ENCODE peak calls at places on chromosomes 7 and 10, in six cellular contexts. One of them, this sample, is unnamed.

GRCh38 chr10:11551915-11552602 is 59.4 kb downstream of the USP6NL start:
- DNase-seq in sigmoid colon: no peak
- DNase-seq in aorta: no peak
- DNase-seq in cardiac muscle cell: no peak
- DNase-seq in CD8-positive, alpha-beta T cell: no peak
- DNase-seq in astrocyte of the spinal cord: peak; percentile 93
- DNase-seq in this sample: no peak

GRCh38 chr7:120981117-120981516 is 7.4 kb upstream of the CPED1 start:
- DNase-seq in sigmoid colon: no peak
- DNase-seq in aorta: no peak
- DNase-seq in cardiac muscle cell: no peak
- DNase-seq in CD8-positive, alpha-beta T cell: no peak
- DNase-seq in astrocyte of the spinal cord: no peak
- DNase-seq in this sample: no peak

GRCh38 chr10:91296471-91296870 is 76.0 kb downstream of the PCGF5 start:
- DNase-seq in sigmoid colon: no peak
- DNase-seq in aorta: no peak
- DNase-seq in cardiac muscle cell: peak; percentile 28
- DNase-seq in CD8-positive, alpha-beta T cell: no peak
- DNase-seq in astrocyte of the spinal cord: no peak
- DNase-seq in this sample: no peak

GRCh38 chr7:139883814-139884213 is 54.8 kb downstream of the TBXAS1 start:
- DNase-seq in sigmoid colon: no peak
- DNase-seq in aorta: no peak
- DNase-seq in cardiac muscle cell: no peak
- DNase-seq in CD8-positive, alpha-beta T cell: no peak
- DNase-seq in astrocyte of the spinal cord: no peak
- DNase-seq in this sample: no peak

GRCh38 chr7:34849163-34849960 is 187.9 kb downstream of the DPY19L1 start:
- DNase-seq in sigmoid colon: no peak
- DNase-seq in aorta: no peak
- DNase-seq in cardiac muscle cell: no peak
- DNase-seq in CD8-positive, alpha-beta T cell: no peak
- DNase-seq in astrocyte of the spinal cord: peak; percentile 10
- DNase-seq in this sample: no peak

GRCh38 chr10:95518455-95519131 is 42.6 kb downstream of the SORBS1 start:
- DNase-seq in sigmoid colon: no peak
- DNase-seq in aorta: no peak
- DNase-seq in cardiac muscle cell: no peak
- DNase-seq in CD8-positive, alpha-beta T cell: no peak
- DNase-seq in astrocyte of the spinal cord: no peak
- DNase-seq in this sample: no peak

GRCh38 chr7:151925446-151926335 is 30.6 kb upstream of the GALNTL5 start:
- DNase-seq in sigmoid colon: peak; percentile 81
- DNase-seq in aorta: peak; percentile 80
- DNase-seq in cardiac muscle cell: no peak
- DNase-seq in CD8-positive, alpha-beta T cell: no peak
- DNase-seq in astrocyte of the spinal cord: peak; percentile 58
- DNase-seq in this sample: no peak

GRCh38 chr7:96136600-96137239 is 185.2 kb downstream of the SLC25A13 start:
- DNase-seq in sigmoid colon: no peak
- DNase-seq in aorta: no peak
- DNase-seq in cardiac muscle cell: no peak
- DNase-seq in CD8-positive, alpha-beta T cell: no peak
- DNase-seq in astrocyte of the spinal cord: no peak
- DNase-seq in this sample: no peak

GRCh38 chr7:1117321-1117928 is 29.5 kb downstream of the GPER1 start:
- DNase-seq in sigmoid colon: no peak
- DNase-seq in aorta: no peak
- DNase-seq in cardiac muscle cell: no peak
- DNase-seq in CD8-positive, alpha-beta T cell: no peak
- DNase-seq in astrocyte of the spinal cord: no peak
- DNase-seq in this sample: no peak

GRCh38 chr7:73879977-73880681 is 19.2 kb downstream of the TMEM270 start:
- DNase-seq in sigmoid colon: no peak
- DNase-seq in aorta: no peak
- DNase-seq in cardiac muscle cell: no peak
- DNase-seq in CD8-positive, alpha-beta T cell: no peak
- DNase-seq in astrocyte of the spinal cord: no peak
- DNase-seq in this sample: no peak

GRCh38 chr10:54363390-54363789 is 437.6 kb downstream of the PCDH15 start:
- DNase-seq in sigmoid colon: no peak
- DNase-seq in aorta: no peak
- DNase-seq in cardiac muscle cell: no peak
- DNase-seq in CD8-positive, alpha-beta T cell: no peak
- DNase-seq in astrocyte of the spinal cord: no peak
- DNase-seq in this sample: no peak

GRCh38 chr7:22348379-22348778 is 8.6 kb downstream of the RAPGEF5 start:
- DNase-seq in sigmoid colon: no peak
- DNase-seq in aorta: no peak
- DNase-seq in cardiac muscle cell: no peak
- DNase-seq in CD8-positive, alpha-beta T cell: no peak
- DNase-seq in astrocyte of the spinal cord: peak; percentile 14
- DNase-seq in this sample: no peak

GRCh38 chr10:62130948-62131347 is 137.7 kb downstream of the RTKN2 start:
- DNase-seq in sigmoid colon: no peak
- DNase-seq in aorta: no peak
- DNase-seq in cardiac muscle cell: no peak
- DNase-seq in CD8-positive, alpha-beta T cell: no peak
- DNase-seq in astrocyte of the spinal cord: peak; percentile 91
- DNase-seq in this sample: no peak

GRCh38 chr10:27252267-27253000 is 11.8 kb upstream of the ACBD5 start:
- DNase-seq in sigmoid colon: no peak
- DNase-seq in aorta: peak; percentile 78
- DNase-seq in cardiac muscle cell: no peak
- DNase-seq in CD8-positive, alpha-beta T cell: peak; percentile 58
- DNase-seq in astrocyte of the spinal cord: peak; percentile 29
- DNase-seq in this sample: peak; percentile 59

GRCh38 chr7:51376420-51377092 is 59.9 kb upstream of the COBL start:
- DNase-seq in sigmoid colon: no peak
- DNase-seq in aorta: no peak
- DNase-seq in cardiac muscle cell: no peak
- DNase-seq in CD8-positive, alpha-beta T cell: no peak
- DNase-seq in astrocyte of the spinal cord: peak; percentile 46
- DNase-seq in this sample: no peak

GRCh38 chr7:17769918-17770317 is 170.4 kb downstream of the SNX13 start:
- DNase-seq in sigmoid colon: no peak
- DNase-seq in aorta: peak; percentile 66
- DNase-seq in cardiac muscle cell: peak; percentile 81
- DNase-seq in CD8-positive, alpha-beta T cell: peak; percentile 4
- DNase-seq in astrocyte of the spinal cord: peak; percentile 73
- DNase-seq in this sample: peak; percentile 39

GRCh38 chr7:46723003-46723402 is 801.9 kb upstream of the IGFBP3 start:
- DNase-seq in sigmoid colon: no peak
- DNase-seq in aorta: no peak
- DNase-seq in cardiac muscle cell: no peak
- DNase-seq in CD8-positive, alpha-beta T cell: no peak
- DNase-seq in astrocyte of the spinal cord: no peak
- DNase-seq in this sample: no peak

GRCh38 chr7:46554688-46555422 is 633.8 kb upstream of the IGFBP3 start:
- DNase-seq in sigmoid colon: no peak
- DNase-seq in aorta: no peak
- DNase-seq in cardiac muscle cell: no peak
- DNase-seq in CD8-positive, alpha-beta T cell: no peak
- DNase-seq in astrocyte of the spinal cord: peak; percentile 71
- DNase-seq in this sample: no peak

DNA sequence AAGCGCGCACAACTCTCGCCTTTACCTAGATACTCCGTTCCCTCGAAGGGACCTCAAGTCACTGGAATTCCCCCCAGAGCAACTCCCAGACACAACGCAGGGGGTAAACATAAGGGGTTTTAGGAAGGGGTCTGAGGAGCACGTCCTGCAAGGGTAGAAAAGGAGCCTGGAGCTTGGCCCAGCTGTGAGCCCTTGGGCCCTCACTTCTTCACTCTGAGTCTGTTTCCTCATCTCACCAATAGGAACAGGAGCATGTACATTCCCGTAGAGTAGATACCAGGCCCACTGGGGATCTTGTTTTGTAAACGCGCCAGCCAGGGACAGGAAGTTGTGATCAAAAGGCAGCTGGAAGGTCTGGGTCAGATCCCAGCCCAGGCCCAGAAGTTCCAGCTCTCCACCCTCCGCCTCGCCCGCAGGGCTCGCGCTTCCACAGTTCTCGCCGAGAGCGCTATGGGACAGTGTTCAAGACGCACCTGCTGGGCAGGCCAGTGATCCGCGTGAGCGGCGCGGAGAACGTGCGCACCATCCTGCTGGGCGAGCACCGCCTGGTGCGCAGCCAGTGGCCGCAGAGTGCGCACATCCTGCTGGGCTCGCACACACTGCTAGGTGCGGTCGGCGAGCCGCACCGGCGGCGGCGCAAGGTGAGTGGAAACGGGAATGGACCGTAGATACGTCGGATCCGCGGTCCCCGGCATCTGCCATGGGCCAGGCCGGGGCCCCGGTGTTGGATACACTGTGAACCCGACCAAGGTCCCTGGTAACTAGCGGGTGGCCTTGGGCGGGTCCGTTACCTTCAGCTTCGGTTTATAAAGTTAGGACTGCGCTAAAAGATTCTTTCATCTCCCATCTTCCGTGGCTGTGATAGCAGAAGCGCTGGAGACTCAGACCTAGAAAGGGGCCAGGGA is 1.2 kb downstream of the CYP26C1 start:
- DNase-seq in sigmoid colon: no peak
- DNase-seq in aorta: no peak
- DNase-seq in cardiac muscle cell: no peak
- DNase-seq in CD8-positive, alpha-beta T cell: no peak
- DNase-seq in astrocyte of the spinal cord: no peak
- DNase-seq in this sample: no peak
- H3K4me3 ChIP-seq in sigmoid colon: peak overlapping the region; percentile 31
- H3K4me3 ChIP-seq in aorta: no peak overlapping the region
- H3K4me3 ChIP-seq in cardiac muscle cell: peak overlapping the region; percentile 19
- H3K4me3 ChIP-seq in CD8-positive, alpha-beta T cell: no peak overlapping the region
- H3K4me3 ChIP-seq in astrocyte of the spinal cord: no peak overlapping the region
- H3K4me3 ChIP-seq in this sample: peak overlapping the region; percentile 22

GRCh38 chr10:100346765-100347567 is at the start of gene SCD:
- DNase-seq in sigmoid colon: peak; percentile 85
- DNase-seq in aorta: peak; percentile 91
- DNase-seq in cardiac muscle cell: peak; percentile 97
- DNase-seq in CD8-positive, alpha-beta T cell: peak; percentile 46
- DNase-seq in astrocyte of the spinal cord: peak; percentile 95
- DNase-seq in this sample: peak; percentile 87

GRCh38 chr10:100344386-100344785 is 2.6 kb upstream of the SCD start:
- DNase-seq in sigmoid colon: no peak
- DNase-seq in aorta: no peak
- DNase-seq in cardiac muscle cell: no peak
- DNase-seq in CD8-positive, alpha-beta T cell: no peak
- DNase-seq in astrocyte of the spinal cord: no peak
- DNase-seq in this sample: no peak

GRCh38 chr10:100345570-100346330 is 1.3 kb upstream of the SCD start:
- DNase-seq in sigmoid colon: no peak
- DNase-seq in aorta: no peak
- DNase-seq in cardiac muscle cell: peak; percentile 31
- DNase-seq in CD8-positive, alpha-beta T cell: no peak
- DNase-seq in astrocyte of the spinal cord: peak; percentile 79
- DNase-seq in this sample: no peak

GRCh38 chr10:100347568-100348195 is 649 bp downstream of the SCD start:
- DNase-seq in sigmoid colon: no peak
- DNase-seq in aorta: no peak
- DNase-seq in cardiac muscle cell: peak; percentile 33
- DNase-seq in CD8-positive, alpha-beta T cell: no peak
- DNase-seq in astrocyte of the spinal cord: no peak
- DNase-seq in this sample: no peak

GRCh38 chr10:100346351-100346764 is 675 bp upstream of the SCD start:
- DNase-seq in sigmoid colon: peak; percentile 75
- DNase-seq in aorta: peak; percentile 85
- DNase-seq in cardiac muscle cell: peak; percentile 81
- DNase-seq in CD8-positive, alpha-beta T cell: no peak
- DNase-seq in astrocyte of the spinal cord: peak; percentile 73
- DNase-seq in this sample: no peak
- H3K4me3 ChIP-seq in sigmoid colon: peak overlapping the region; percentile 61
- H3K4me3 ChIP-seq in aorta: peak overlapping the region; percentile 37
- H3K4me3 ChIP-seq in cardiac muscle cell: peak overlapping the region; percentile 97
- H3K4me3 ChIP-seq in CD8-positive, alpha-beta T cell: peak overlapping the region; percentile 79
- H3K4me3 ChIP-seq in astrocyte of the spinal cord: peak overlapping the region; percentile 93
- H3K4me3 ChIP-seq in this sample: peak overlapping the region; percentile 94

DNA sequence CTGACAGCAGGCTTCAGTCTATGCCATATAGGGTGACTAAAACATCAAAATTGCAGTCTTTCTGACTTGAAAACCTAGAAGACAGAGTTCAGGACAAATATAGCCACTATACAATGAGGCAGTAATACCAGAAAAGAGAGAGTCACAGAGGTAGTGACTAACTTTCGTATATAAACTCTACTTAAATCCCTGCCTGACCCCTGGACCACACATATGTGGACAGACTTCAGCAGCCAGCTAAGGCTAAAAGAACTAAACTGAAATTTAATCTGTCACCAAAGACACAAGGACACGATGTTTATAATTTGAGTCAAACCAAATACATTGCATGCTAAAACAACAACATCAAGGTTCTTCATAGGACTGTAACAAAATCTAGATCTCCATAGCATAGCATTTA is 64.6 kb upstream of the MACROH2A2 start:
- DNase-seq in sigmoid colon: no peak
- DNase-seq in aorta: no peak
- DNase-seq in cardiac muscle cell: no peak
- DNase-seq in CD8-positive, alpha-beta T cell: no peak
- DNase-seq in astrocyte of the spinal cord: no peak
- DNase-seq in this sample: no peak
- H3K4me3 ChIP-seq in sigmoid colon: no peak overlapping the region
- H3K4me3 ChIP-seq in aorta: no peak overlapping the region
- H3K4me3 ChIP-seq in cardiac muscle cell: no peak overlapping the region
- H3K4me3 ChIP-seq in CD8-positive, alpha-beta T cell: no peak overlapping the region
- H3K4me3 ChIP-seq in astrocyte of the spinal cord: no peak overlapping the region
- H3K4me3 ChIP-seq in this sample: no peak overlapping the region

GRCh38 chr7:36316319-36316718 is 73.3 kb upstream of the ANLN start:
- DNase-seq in sigmoid colon: no peak
- DNase-seq in aorta: no peak
- DNase-seq in cardiac muscle cell: no peak
- DNase-seq in CD8-positive, alpha-beta T cell: no peak
- DNase-seq in astrocyte of the spinal cord: no peak
- DNase-seq in this sample: no peak

GRCh38 chr7:36315309-36315948 is 74.2 kb upstream of the ANLN start:
- DNase-seq in sigmoid colon: no peak
- DNase-seq in aorta: no peak
- DNase-seq in cardiac muscle cell: no peak
- DNase-seq in CD8-positive, alpha-beta T cell: no peak
- DNase-seq in astrocyte of the spinal cord: no peak
- DNase-seq in this sample: no peak

GRCh38 chr7:36317276-36317675 is 72.4 kb upstream of the ANLN start:
- DNase-seq in sigmoid colon: no peak
- DNase-seq in aorta: no peak
- DNase-seq in cardiac muscle cell: no peak
- DNase-seq in CD8-positive, alpha-beta T cell: no peak
- DNase-seq in astrocyte of the spinal cord: no peak
- DNase-seq in this sample: no peak

GRCh38 chr7:36314491-36314890 is 75.2 kb upstream of the ANLN start:
- DNase-seq in sigmoid colon: no peak
- DNase-seq in aorta: no peak
- DNase-seq in cardiac muscle cell: no peak
- DNase-seq in CD8-positive, alpha-beta T cell: no peak
- DNase-seq in astrocyte of the spinal cord: no peak
- DNase-seq in this sample: no peak

DNA sequence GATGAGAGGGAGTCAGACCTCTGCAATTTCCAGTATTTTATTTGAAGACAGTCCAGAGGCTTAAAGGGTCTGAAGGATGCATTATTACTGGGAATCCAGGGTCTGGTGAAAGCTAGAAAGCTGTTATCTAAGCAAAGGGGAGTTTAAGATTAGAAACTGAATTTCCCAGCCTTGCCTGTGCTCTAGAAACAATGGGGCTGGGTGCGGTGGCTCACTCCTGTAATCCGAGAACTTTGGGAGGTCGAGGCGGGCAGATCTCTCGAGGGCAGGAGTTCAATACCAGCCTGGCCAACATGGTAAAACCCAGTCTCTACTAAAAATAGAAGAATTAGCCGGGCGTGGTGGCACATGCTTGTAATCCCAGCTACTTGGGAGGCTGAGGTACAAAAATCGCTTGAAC is 71.5 kb upstream of the ANLN start:
- DNase-seq in sigmoid colon: no peak
- DNase-seq in aorta: no peak
- DNase-seq in cardiac muscle cell: no peak
- DNase-seq in CD8-positive, alpha-beta T cell: no peak
- DNase-seq in astrocyte of the spinal cord: no peak
- DNase-seq in this sample: no peak
- H3K4me3 ChIP-seq in sigmoid colon: no peak overlapping the region
- H3K4me3 ChIP-seq in aorta: no peak overlapping the region
- H3K4me3 ChIP-seq in cardiac muscle cell: no peak overlapping the region
- H3K4me3 ChIP-seq in CD8-positive, alpha-beta T cell: no peak overlapping the region
- H3K4me3 ChIP-seq in astrocyte of the spinal cord: no peak overlapping the region
- H3K4me3 ChIP-seq in this sample: no peak overlapping the region